ENCODE peak calls at places on chromosome 20, in seven cellular contexts. One of them, this sample, is unnamed.

GRCh38 chr20:15642099-15642498 is 931.1 kb downstream of the KIF16B start:
- DNase-seq in HCT116: no peak
- DNase-seq in K562: no peak
- DNase-seq in H1: no peak
- DNase-seq in GM12878: no peak
- DNase-seq in SK-N-SH: peak; percentile 11
- DNase-seq in HepG2: no peak
- DNase-seq in this sample: no peak

GRCh38 chr20:54339093-54339492 is 131.2 kb downstream of the PFDN4 start:
- DNase-seq in HCT116: no peak
- DNase-seq in K562: no peak
- DNase-seq in H1: no peak
- DNase-seq in GM12878: no peak
- DNase-seq in SK-N-SH: no peak
- DNase-seq in HepG2: no peak
- DNase-seq in this sample: no peak

GRCh38 chr20:17710379-17711305 is 10.9 kb downstream of the BANF2 start:
- DNase-seq in HCT116: no peak
- DNase-seq in K562: peak; percentile 9
- DNase-seq in H1: no peak
- DNase-seq in GM12878: no peak
- DNase-seq in SK-N-SH: no peak
- DNase-seq in HepG2: peak; percentile 92
- DNase-seq in this sample: no peak

GRCh38 chr20:53752971-53753879 is 159.6 kb upstream of the ZNF217 start:
- DNase-seq in HCT116: no peak
- DNase-seq in K562: peak; percentile 47
- DNase-seq in H1: no peak
- DNase-seq in GM12878: no peak
- DNase-seq in SK-N-SH: no peak
- DNase-seq in HepG2: no peak
- DNase-seq in this sample: no peak

GRCh38 chr20:14046534-14046933 is 51.2 kb downstream of the MACROD2 start:
- DNase-seq in HCT116: no peak
- DNase-seq in K562: no peak
- DNase-seq in H1: no peak
- DNase-seq in GM12878: no peak
- DNase-seq in SK-N-SH: no peak
- DNase-seq in HepG2: no peak
- DNase-seq in this sample: no peak

GRCh38 chr20:33086052-33086722 is 6.7 kb downstream of the BPIFB4 start:
- DNase-seq in HCT116: no peak
- DNase-seq in K562: no peak
- DNase-seq in H1: no peak
- DNase-seq in GM12878: no peak
- DNase-seq in SK-N-SH: no peak
- DNase-seq in HepG2: no peak
- DNase-seq in this sample: no peak

GRCh38 chr20:33392016-33392415 is 9.3 kb downstream of the CDK5RAP1 start:
- DNase-seq in HCT116: no peak
- DNase-seq in K562: no peak
- DNase-seq in H1: no peak
- DNase-seq in GM12878: no peak
- DNase-seq in SK-N-SH: no peak
- DNase-seq in HepG2: no peak
- DNase-seq in this sample: no peak

GRCh38 chr20:6845141-6845540 is 77.7 kb downstream of the BMP2 start:
- DNase-seq in HCT116: no peak
- DNase-seq in K562: no peak
- DNase-seq in H1: no peak
- DNase-seq in GM12878: no peak
- DNase-seq in SK-N-SH: no peak
- DNase-seq in HepG2: no peak
- DNase-seq in this sample: no peak

GRCh38 chr20:16415079-16415478 is 158.2 kb downstream of the KIF16B start:
- DNase-seq in HCT116: no peak
- DNase-seq in K562: no peak
- DNase-seq in H1: no peak
- DNase-seq in GM12878: no peak
- DNase-seq in SK-N-SH: no peak
- DNase-seq in HepG2: no peak
- DNase-seq in this sample: no peak

GRCh38 chr20:58141971-58142842 is 86.2 kb downstream of the ANKRD60 start:
- DNase-seq in HCT116: no peak
- DNase-seq in K562: no peak
- DNase-seq in H1: no peak
- DNase-seq in GM12878: no peak
- DNase-seq in SK-N-SH: no peak
- DNase-seq in HepG2: no peak
- DNase-seq in this sample: no peak

GRCh38 chr20:24694157-24694726 is 224.8 kb downstream of the SYNDIG1 start:
- DNase-seq in HCT116: no peak
- DNase-seq in K562: no peak
- DNase-seq in H1: no peak
- DNase-seq in GM12878: no peak
- DNase-seq in SK-N-SH: peak; percentile 6
- DNase-seq in HepG2: no peak
- DNase-seq in this sample: no peak

GRCh38 chr20:33650753-33651561 is 11.2 kb upstream of the C20orf144 start:
- DNase-seq in HCT116: no peak
- DNase-seq in K562: no peak
- DNase-seq in H1: no peak
- DNase-seq in GM12878: no peak
- DNase-seq in SK-N-SH: no peak
- DNase-seq in HepG2: no peak
- DNase-seq in this sample: peak; percentile 91

GRCh38 chr20:54794874-54795273 is 319.5 kb downstream of the DOK5 start:
- DNase-seq in HCT116: no peak
- DNase-seq in K562: no peak
- DNase-seq in H1: no peak
- DNase-seq in GM12878: no peak
- DNase-seq in SK-N-SH: no peak
- DNase-seq in HepG2: no peak
- DNase-seq in this sample: no peak

DNA sequence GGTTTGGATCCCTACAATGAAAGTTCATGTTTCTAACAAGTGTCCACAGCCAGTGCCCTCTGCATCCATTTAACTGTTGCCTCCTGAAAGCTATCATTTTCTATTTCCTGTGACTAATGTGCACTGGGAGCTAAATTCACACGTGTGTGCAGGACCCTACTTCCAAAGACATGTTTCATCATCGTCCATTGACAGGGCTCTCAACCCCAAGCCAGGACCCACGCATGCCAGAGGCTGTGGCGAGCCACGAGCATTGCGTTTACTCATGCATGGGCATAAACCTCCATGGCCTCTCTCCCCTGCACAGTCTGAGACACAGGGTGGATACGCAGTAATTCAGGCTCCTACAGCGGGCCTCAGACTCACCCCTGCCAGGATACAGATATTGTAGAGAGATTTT is 153.2 kb downstream of the MAFB start:
- DNase-seq in HCT116: no peak
- DNase-seq in K562: no peak
- DNase-seq in H1: no peak
- DNase-seq in GM12878: no peak
- DNase-seq in SK-N-SH: no peak
- DNase-seq in HepG2: no peak
- DNase-seq in this sample: no peak
- TF ChIP-seq JUND in HCT116: no peak
- TF ChIP-seq JUND in K562: no peak
- TF ChIP-seq JUND in H1: no peak
- TF ChIP-seq JUND in GM12878: no peak
- TF ChIP-seq JUND in SK-N-SH: no peak
- TF ChIP-seq JUND in HepG2: no peak
- TF ChIP-seq JUND in this sample: no peak

GRCh38 chr20:50043573-50044352 is 61.0 kb downstream of the SNAI1 start:
- DNase-seq in HCT116: no peak
- DNase-seq in K562: no peak
- DNase-seq in H1: no peak
- DNase-seq in GM12878: no peak
- DNase-seq in SK-N-SH: no peak
- DNase-seq in HepG2: no peak
- DNase-seq in this sample: no peak

GRCh38 chr20:50041238-50041915 is 58.6 kb downstream of the SNAI1 start:
- DNase-seq in HCT116: no peak
- DNase-seq in K562: no peak
- DNase-seq in H1: no peak
- DNase-seq in GM12878: no peak
- DNase-seq in SK-N-SH: no peak
- DNase-seq in HepG2: no peak
- DNase-seq in this sample: no peak

GRCh38 chr20:50044353-50044960 is 61.7 kb downstream of the SNAI1 start:
- DNase-seq in HCT116: no peak
- DNase-seq in K562: no peak
- DNase-seq in H1: no peak
- DNase-seq in GM12878: no peak
- DNase-seq in SK-N-SH: no peak
- DNase-seq in HepG2: no peak
- DNase-seq in this sample: no peak

GRCh38 chr20:50040432-50041237 is 57.9 kb downstream of the SNAI1 start:
- DNase-seq in HCT116: no peak
- DNase-seq in K562: no peak
- DNase-seq in H1: no peak
- DNase-seq in GM12878: no peak
- DNase-seq in SK-N-SH: no peak
- DNase-seq in HepG2: no peak
- DNase-seq in this sample: no peak

GRCh38 chr20:50042370-50043313 is 59.9 kb downstream of the SNAI1 start:
- DNase-seq in HCT116: no peak
- DNase-seq in K562: no peak
- DNase-seq in H1: no peak
- DNase-seq in GM12878: no peak
- DNase-seq in SK-N-SH: no peak
- DNase-seq in HepG2: no peak
- DNase-seq in this sample: no peak
- TF ChIP-seq JUND in HCT116: no peak
- TF ChIP-seq JUND in K562: no peak
- TF ChIP-seq JUND in H1: no peak
- TF ChIP-seq JUND in GM12878: no peak
- TF ChIP-seq JUND in SK-N-SH: no peak
- TF ChIP-seq JUND in HepG2: no peak
- TF ChIP-seq JUND in this sample: no peak

GRCh38 chr20:51995551-51995951 is 193.2 kb upstream of the SALL4 start:
- DNase-seq in HCT116: no peak
- DNase-seq in K562: no peak
- DNase-seq in H1: no peak
- DNase-seq in GM12878: no peak
- DNase-seq in SK-N-SH: no peak
- DNase-seq in HepG2: no peak
- DNase-seq in this sample: no peak
- TF ChIP-seq JUND in HCT116: no peak
- TF ChIP-seq JUND in K562: no peak
- TF ChIP-seq JUND in H1: no peak
- TF ChIP-seq JUND in GM12878: no peak
- TF ChIP-seq JUND in SK-N-SH: no peak
- TF ChIP-seq JUND in HepG2: no peak
- TF ChIP-seq JUND in this sample: no peak

DNA sequence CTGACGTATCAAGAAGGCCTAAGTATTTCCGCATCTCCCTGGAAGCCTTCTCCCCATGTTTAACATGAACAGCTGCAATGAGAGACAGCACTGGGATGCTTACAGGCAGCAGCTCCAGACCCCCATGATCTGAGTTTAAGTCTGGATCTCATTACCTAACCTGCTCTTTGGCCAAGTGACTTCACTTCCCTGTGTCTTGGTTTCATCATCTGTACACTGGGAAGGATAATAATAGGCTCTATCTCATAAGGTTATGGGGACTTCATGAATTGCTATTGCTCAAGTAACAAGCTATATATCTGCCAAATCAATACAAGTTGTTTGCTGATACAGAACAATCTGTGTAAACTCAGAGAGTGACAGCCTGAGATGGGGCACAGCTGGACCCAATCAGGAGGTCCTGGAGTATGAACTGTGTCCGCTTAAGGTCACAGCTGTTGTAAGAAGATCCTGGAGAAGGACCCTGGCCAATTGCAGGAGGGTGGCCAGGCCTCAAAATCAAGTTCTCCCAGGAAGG is 56.0 kb downstream of the TGM2 start:
- DNase-seq in HCT116: no peak
- DNase-seq in K562: no peak
- DNase-seq in H1: no peak
- DNase-seq in GM12878: no peak
- DNase-seq in SK-N-SH: peak; percentile 58
- DNase-seq in HepG2: no peak
- DNase-seq in this sample: no peak
- TF ChIP-seq JUND in HCT116: no peak
- TF ChIP-seq JUND in K562: no peak
- TF ChIP-seq JUND in H1: no peak
- TF ChIP-seq JUND in GM12878: no peak
- TF ChIP-seq JUND in SK-N-SH: peak; percentile 85
- TF ChIP-seq JUND in HepG2: no peak
- TF ChIP-seq JUND in this sample: no peak

DNA sequence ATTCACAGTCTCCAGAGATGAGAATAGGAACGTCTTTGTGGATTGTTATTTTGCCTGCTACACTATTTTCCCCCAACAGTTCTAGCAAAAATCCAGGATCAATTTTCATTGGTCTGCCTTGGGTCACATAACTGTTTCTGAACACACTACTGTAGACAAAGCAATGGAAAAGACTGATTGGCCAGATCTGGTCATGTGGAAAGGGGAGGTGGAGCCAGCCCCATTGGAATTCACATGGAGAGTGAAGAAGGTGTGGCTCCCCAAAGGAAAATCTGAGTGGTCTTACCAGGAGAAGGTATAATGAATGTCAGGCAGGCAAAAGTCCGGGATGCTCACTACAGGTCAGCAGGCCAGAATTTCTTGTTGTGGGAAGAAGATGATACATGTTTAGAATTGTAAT is 9.5 kb upstream of the TP53RK start:
- DNase-seq in HCT116: no peak
- DNase-seq in K562: peak; percentile 62
- DNase-seq in H1: no peak
- DNase-seq in GM12878: no peak
- DNase-seq in SK-N-SH: no peak
- DNase-seq in HepG2: peak; percentile 56
- DNase-seq in this sample: peak; percentile 53
- TF ChIP-seq JUND in HCT116: no peak
- TF ChIP-seq JUND in K562: no peak
- TF ChIP-seq JUND in H1: no peak
- TF ChIP-seq JUND in GM12878: no peak
- TF ChIP-seq JUND in SK-N-SH: no peak
- TF ChIP-seq JUND in HepG2: no peak
- TF ChIP-seq JUND in this sample: no peak

GRCh38 chr20:59723108-59723500 is 118.8 kb downstream of the PHACTR3 start:
- DNase-seq in HCT116: no peak
- DNase-seq in K562: no peak
- DNase-seq in H1: no peak
- DNase-seq in GM12878: no peak
- DNase-seq in SK-N-SH: no peak
- DNase-seq in HepG2: no peak
- DNase-seq in this sample: no peak
- TF ChIP-seq JUND in HCT116: no peak
- TF ChIP-seq JUND in K562: no peak
- TF ChIP-seq JUND in H1: no peak
- TF ChIP-seq JUND in GM12878: no peak
- TF ChIP-seq JUND in SK-N-SH: no peak
- TF ChIP-seq JUND in HepG2: no peak
- TF ChIP-seq JUND in this sample: no peak

GRCh38 chr20:48489656-48490055 is 338.1 kb downstream of the PREX1 start:
- DNase-seq in HCT116: no peak
- DNase-seq in K562: no peak
- DNase-seq in H1: no peak
- DNase-seq in GM12878: no peak
- DNase-seq in SK-N-SH: peak; percentile 70
- DNase-seq in HepG2: no peak
- DNase-seq in this sample: no peak
- TF ChIP-seq JUND in HCT116: no peak
- TF ChIP-seq JUND in K562: no peak
- TF ChIP-seq JUND in H1: no peak
- TF ChIP-seq JUND in GM12878: no peak
- TF ChIP-seq JUND in SK-N-SH: no peak
- TF ChIP-seq JUND in HepG2: no peak
- TF ChIP-seq JUND in this sample: no peak